ENCODE peak calls at places on chromosome 15, in five cellular contexts. One of them, this sample, is unnamed.

GRCh38 chr15:47477253-47477652 is 240.1 kb upstream of the SEMA6D start:
- DNase-seq in neural progenitor cell: no peak
- DNase-seq in stimulated activated CD4-positive, alpha-beta T cell treated with anti-CD3 and anti-CD28 coated beads, Interleukin-12 subunit alpha, Interleukin-12 subunit beta, amount 100 ng/mL, for 48 hours: no peak
- DNase-seq in NCI-H345: no peak
- DNase-seq in brain microvascular endothelial cell: no peak
- DNase-seq in this sample: no peak

GRCh38 chr15:62647195-62647865 is 395.2 kb upstream of the TPM1 start:
- DNase-seq in NCI-H345: no peak
- DNase-seq in brain microvascular endothelial cell: peak; percentile 74
- DNase-seq in stimulated activated CD4-positive, alpha-beta T cell treated with anti-CD3 and anti-CD28 coated beads, Interleukin-12 subunit alpha, Interleukin-12 subunit beta, amount 100 ng/mL, for 48 hours: no peak
- DNase-seq in neural progenitor cell: no peak
- DNase-seq in this sample: peak; percentile 96

GRCh38 chr15:41926184-41927056 is 32.6 kb upstream of the SPTBN5 start:
- DNase-seq in neural progenitor cell: no peak
- DNase-seq in brain microvascular endothelial cell: no peak
- DNase-seq in NCI-H345: no peak
- DNase-seq in stimulated activated CD4-positive, alpha-beta T cell treated with anti-CD3 and anti-CD28 coated beads, Interleukin-12 subunit alpha, Interleukin-12 subunit beta, amount 100 ng/mL, for 48 hours: no peak
- DNase-seq in this sample: no peak

GRCh38 chr15:39623550-39623931 is 42.7 kb downstream of the THBS1 start:
- DNase-seq in brain microvascular endothelial cell: no peak
- DNase-seq in NCI-H345: no peak
- DNase-seq in stimulated activated CD4-positive, alpha-beta T cell treated with anti-CD3 and anti-CD28 coated beads, Interleukin-12 subunit alpha, Interleukin-12 subunit beta, amount 100 ng/mL, for 48 hours: no peak
- DNase-seq in neural progenitor cell: no peak
- DNase-seq in this sample: no peak

GRCh38 chr15:35533130-35534110 is 12.5 kb downstream of the DPH6 start:
- DNase-seq in NCI-H345: no peak
- DNase-seq in brain microvascular endothelial cell: peak; percentile 5
- DNase-seq in stimulated activated CD4-positive, alpha-beta T cell treated with anti-CD3 and anti-CD28 coated beads, Interleukin-12 subunit alpha, Interleukin-12 subunit beta, amount 100 ng/mL, for 48 hours: no peak
- DNase-seq in neural progenitor cell: no peak
- DNase-seq in this sample: no peak

GRCh38 chr15:68414591-68414990 is 17.4 kb downstream of the ITGA11 start:
- DNase-seq in neural progenitor cell: no peak
- DNase-seq in NCI-H345: no peak
- DNase-seq in brain microvascular endothelial cell: no peak
- DNase-seq in stimulated activated CD4-positive, alpha-beta T cell treated with anti-CD3 and anti-CD28 coated beads, Interleukin-12 subunit alpha, Interleukin-12 subunit beta, amount 100 ng/mL, for 48 hours: no peak
- DNase-seq in this sample: no peak

GRCh38 chr15:74206801-74207281 is 4.3 kb upstream of the STRA6 start:
- DNase-seq in neural progenitor cell: no peak
- DNase-seq in NCI-H345: no peak
- DNase-seq in brain microvascular endothelial cell: no peak
- DNase-seq in stimulated activated CD4-positive, alpha-beta T cell treated with anti-CD3 and anti-CD28 coated beads, Interleukin-12 subunit alpha, Interleukin-12 subunit beta, amount 100 ng/mL, for 48 hours: no peak
- DNase-seq in this sample: no peak

GRCh38 chr15:63599401-63600000 is 2.3 kb downstream of the FBXL22 start:
- DNase-seq in brain microvascular endothelial cell: no peak
- DNase-seq in neural progenitor cell: peak; percentile 48
- DNase-seq in NCI-H345: no peak
- DNase-seq in stimulated activated CD4-positive, alpha-beta T cell treated with anti-CD3 and anti-CD28 coated beads, Interleukin-12 subunit alpha, Interleukin-12 subunit beta, amount 100 ng/mL, for 48 hours: peak; percentile 37
- DNase-seq in this sample: peak; percentile 60

GRCh38 chr15:43067717-43068461 is 37.9 kb downstream of the UBR1 start:
- DNase-seq in NCI-H345: no peak
- DNase-seq in stimulated activated CD4-positive, alpha-beta T cell treated with anti-CD3 and anti-CD28 coated beads, Interleukin-12 subunit alpha, Interleukin-12 subunit beta, amount 100 ng/mL, for 48 hours: no peak
- DNase-seq in neural progenitor cell: no peak
- DNase-seq in brain microvascular endothelial cell: peak; percentile 39
- DNase-seq in this sample: no peak

GRCh38 chr15:86077070-86077469 is 2.6 kb upstream of the AGBL1 start:
- DNase-seq in neural progenitor cell: no peak
- DNase-seq in stimulated activated CD4-positive, alpha-beta T cell treated with anti-CD3 and anti-CD28 coated beads, Interleukin-12 subunit alpha, Interleukin-12 subunit beta, amount 100 ng/mL, for 48 hours: no peak
- DNase-seq in brain microvascular endothelial cell: no peak
- DNase-seq in NCI-H345: no peak
- DNase-seq in this sample: peak; percentile 4

GRCh38 chr15:82642656-82643055 is 4.5 kb downstream of the CPEB1 start:
- DNase-seq in stimulated activated CD4-positive, alpha-beta T cell treated with anti-CD3 and anti-CD28 coated beads, Interleukin-12 subunit alpha, Interleukin-12 subunit beta, amount 100 ng/mL, for 48 hours: no peak
- DNase-seq in neural progenitor cell: no peak
- DNase-seq in brain microvascular endothelial cell: no peak
- DNase-seq in NCI-H345: no peak
- DNase-seq in this sample: no peak

GRCh38 chr15:42490246-42490742 is 647 bp downstream of the ZNF106 start:
- DNase-seq in NCI-H345: no peak
- DNase-seq in brain microvascular endothelial cell: no peak
- DNase-seq in neural progenitor cell: no peak
- DNase-seq in stimulated activated CD4-positive, alpha-beta T cell treated with anti-CD3 and anti-CD28 coated beads, Interleukin-12 subunit alpha, Interleukin-12 subunit beta, amount 100 ng/mL, for 48 hours: no peak
- DNase-seq in this sample: peak; percentile 18

GRCh38 chr15:52255935-52256334 is 39.7 kb downstream of the MYO5C start:
- DNase-seq in brain microvascular endothelial cell: no peak
- DNase-seq in neural progenitor cell: no peak
- DNase-seq in NCI-H345: no peak
- DNase-seq in stimulated activated CD4-positive, alpha-beta T cell treated with anti-CD3 and anti-CD28 coated beads, Interleukin-12 subunit alpha, Interleukin-12 subunit beta, amount 100 ng/mL, for 48 hours: no peak
- DNase-seq in this sample: no peak

GRCh38 chr15:101538177-101538576 is 48.7 kb upstream of the PCSK6 start:
- DNase-seq in neural progenitor cell: no peak
- DNase-seq in brain microvascular endothelial cell: no peak
- DNase-seq in NCI-H345: no peak
- DNase-seq in stimulated activated CD4-positive, alpha-beta T cell treated with anti-CD3 and anti-CD28 coated beads, Interleukin-12 subunit alpha, Interleukin-12 subunit beta, amount 100 ng/mL, for 48 hours: no peak
- DNase-seq in this sample: no peak

GRCh38 chr15:34618073-34618472 is 34.6 kb upstream of the GOLGA8B start:
- DNase-seq in brain microvascular endothelial cell: no peak
- DNase-seq in stimulated activated CD4-positive, alpha-beta T cell treated with anti-CD3 and anti-CD28 coated beads, Interleukin-12 subunit alpha, Interleukin-12 subunit beta, amount 100 ng/mL, for 48 hours: no peak
- DNase-seq in NCI-H345: no peak
- DNase-seq in neural progenitor cell: no peak
- DNase-seq in this sample: no peak

GRCh38 chr15:39132071-39132470 is 448.8 kb upstream of the THBS1 start:
- DNase-seq in NCI-H345: no peak
- DNase-seq in stimulated activated CD4-positive, alpha-beta T cell treated with anti-CD3 and anti-CD28 coated beads, Interleukin-12 subunit alpha, Interleukin-12 subunit beta, amount 100 ng/mL, for 48 hours: no peak
- DNase-seq in neural progenitor cell: no peak
- DNase-seq in brain microvascular endothelial cell: no peak
- DNase-seq in this sample: no peak

GRCh38 chr15:75727851-75728715 is 15.4 kb upstream of the CSPG4 start:
- DNase-seq in brain microvascular endothelial cell: no peak
- DNase-seq in neural progenitor cell: peak; percentile 68
- DNase-seq in NCI-H345: peak; percentile 31
- DNase-seq in stimulated activated CD4-positive, alpha-beta T cell treated with anti-CD3 and anti-CD28 coated beads, Interleukin-12 subunit alpha, Interleukin-12 subunit beta, amount 100 ng/mL, for 48 hours: peak; percentile 52
- DNase-seq in this sample: peak; percentile 56

GRCh38 chr15:48968066-48968465 is 4.3 kb upstream of the SHC4 start:
- DNase-seq in NCI-H345: no peak
- DNase-seq in brain microvascular endothelial cell: no peak
- DNase-seq in stimulated activated CD4-positive, alpha-beta T cell treated with anti-CD3 and anti-CD28 coated beads, Interleukin-12 subunit alpha, Interleukin-12 subunit beta, amount 100 ng/mL, for 48 hours: no peak
- DNase-seq in neural progenitor cell: no peak
- DNase-seq in this sample: no peak

GRCh38 chr15:57461541-57461940 is 85.2 kb downstream of the CGNL1 start:
- DNase-seq in neural progenitor cell: no peak
- DNase-seq in stimulated activated CD4-positive, alpha-beta T cell treated with anti-CD3 and anti-CD28 coated beads, Interleukin-12 subunit alpha, Interleukin-12 subunit beta, amount 100 ng/mL, for 48 hours: no peak
- DNase-seq in NCI-H345: no peak
- DNase-seq in brain microvascular endothelial cell: no peak
- DNase-seq in this sample: no peak

GRCh38 chr15:89127054-89127702 is 38.9 kb downstream of the ABHD2 start:
- DNase-seq in neural progenitor cell: no peak
- DNase-seq in brain microvascular endothelial cell: no peak
- DNase-seq in stimulated activated CD4-positive, alpha-beta T cell treated with anti-CD3 and anti-CD28 coated beads, Interleukin-12 subunit alpha, Interleukin-12 subunit beta, amount 100 ng/mL, for 48 hours: no peak
- DNase-seq in NCI-H345: no peak
- DNase-seq in this sample: peak; percentile 88

GRCh38 chr15:84828433-84828908 is 11.3 kb downstream of the ALPK3 start:
- DNase-seq in neural progenitor cell: no peak
- DNase-seq in NCI-H345: no peak
- DNase-seq in brain microvascular endothelial cell: no peak
- DNase-seq in stimulated activated CD4-positive, alpha-beta T cell treated with anti-CD3 and anti-CD28 coated beads, Interleukin-12 subunit alpha, Interleukin-12 subunit beta, amount 100 ng/mL, for 48 hours: no peak
- DNase-seq in this sample: peak; percentile 46

GRCh38 chr15:39685999-39686613 is 96.5 kb downstream of the FSIP1 start:
- DNase-seq in neural progenitor cell: peak; percentile 69
- DNase-seq in stimulated activated CD4-positive, alpha-beta T cell treated with anti-CD3 and anti-CD28 coated beads, Interleukin-12 subunit alpha, Interleukin-12 subunit beta, amount 100 ng/mL, for 48 hours: peak; percentile 6
- DNase-seq in brain microvascular endothelial cell: peak; percentile 58
- DNase-seq in NCI-H345: peak; percentile 33
- DNase-seq in this sample: peak; percentile 65

GRCh38 chr15:71329041-71329440 is 213.8 kb downstream of the THSD4 start:
- DNase-seq in brain microvascular endothelial cell: peak; percentile 35
- DNase-seq in neural progenitor cell: no peak
- DNase-seq in stimulated activated CD4-positive, alpha-beta T cell treated with anti-CD3 and anti-CD28 coated beads, Interleukin-12 subunit alpha, Interleukin-12 subunit beta, amount 100 ng/mL, for 48 hours: no peak
- DNase-seq in NCI-H345: no peak
- DNase-seq in this sample: peak; percentile 75

GRCh38 chr15:51688863-51689262 is 7.6 kb downstream of the SCG3 start:
- DNase-seq in stimulated activated CD4-positive, alpha-beta T cell treated with anti-CD3 and anti-CD28 coated beads, Interleukin-12 subunit alpha, Interleukin-12 subunit beta, amount 100 ng/mL, for 48 hours: no peak
- DNase-seq in neural progenitor cell: no peak
- DNase-seq in brain microvascular endothelial cell: no peak
- DNase-seq in NCI-H345: no peak
- DNase-seq in this sample: no peak

GRCh38 chr15:80915462-80915861 is 74.2 kb downstream of the MESD start:
- DNase-seq in neural progenitor cell: peak; percentile 66
- DNase-seq in stimulated activated CD4-positive, alpha-beta T cell treated with anti-CD3 and anti-CD28 coated beads, Interleukin-12 subunit alpha, Interleukin-12 subunit beta, amount 100 ng/mL, for 48 hours: no peak
- DNase-seq in NCI-H345: no peak
- DNase-seq in brain microvascular endothelial cell: no peak
- DNase-seq in this sample: no peak

GRCh38 chr15:98866503-98866902 is 141.1 kb downstream of the PGPEP1L start:
- DNase-seq in brain microvascular endothelial cell: peak; percentile 73
- DNase-seq in neural progenitor cell: no peak
- DNase-seq in stimulated activated CD4-positive, alpha-beta T cell treated with anti-CD3 and anti-CD28 coated beads, Interleukin-12 subunit alpha, Interleukin-12 subunit beta, amount 100 ng/mL, for 48 hours: no peak
- DNase-seq in NCI-H345: no peak
- DNase-seq in this sample: no peak

GRCh38 chr15:65334586-65335231 is 30.2 kb downstream of the RNU5B-1 start:
- DNase-seq in neural progenitor cell: peak; percentile 74
- DNase-seq in brain microvascular endothelial cell: no peak
- DNase-seq in stimulated activated CD4-positive, alpha-beta T cell treated with anti-CD3 and anti-CD28 coated beads, Interleukin-12 subunit alpha, Interleukin-12 subunit beta, amount 100 ng/mL, for 48 hours: no peak
- DNase-seq in NCI-H345: no peak
- DNase-seq in this sample: no peak

GRCh38 chr15:41746802-41747201 is 27.5 kb upstream of the MAPKBP1 start:
- DNase-seq in neural progenitor cell: no peak
- DNase-seq in brain microvascular endothelial cell: no peak
- DNase-seq in stimulated activated CD4-positive, alpha-beta T cell treated with anti-CD3 and anti-CD28 coated beads, Interleukin-12 subunit alpha, Interleukin-12 subunit beta, amount 100 ng/mL, for 48 hours: no peak
- DNase-seq in NCI-H345: no peak
- DNase-seq in this sample: no peak

GRCh38 chr15:41561777-41562145 is 2.7 kb downstream of the TYRO3 start:
- DNase-seq in NCI-H345: no peak
- DNase-seq in brain microvascular endothelial cell: peak; percentile 43
- DNase-seq in stimulated activated CD4-positive, alpha-beta T cell treated with anti-CD3 and anti-CD28 coated beads, Interleukin-12 subunit alpha, Interleukin-12 subunit beta, amount 100 ng/mL, for 48 hours: no peak
- DNase-seq in neural progenitor cell: peak; percentile 90
- DNase-seq in this sample: no peak

This sample was measured in myocyte.